ENCODE peak calls at places on chromosome 1, in five cellular contexts. Q is upper lobe of left lung, M is adrenal gland, H is Calu3, B is GM23248. F is an unnamed sample.

GRCh38 chr1:3105167-3105863 is 36.3 kb downstream of the PRDM16 start:
- DNase-seq in Q (peak), M (no peak), H (no peak), B (peak), F (no peak)

GRCh38 chr1:172867216-172867828 is 183.4 kb downstream of the TNFSF18 start:
- DNase-seq in Q (no peak), M (no peak), H (no peak), B (no peak), F (no peak)

GRCh38 chr1:167429612-167430011 is 88.7 kb downstream of the CD247 start:
- DNase-seq in Q (no peak), M (no peak), H (no peak), B (no peak), F (no peak)

GRCh38 chr1:33623811-33624210 is 151.4 kb downstream of the ZSCAN20 start:
- DNase-seq in Q (no peak), M (no peak), H (no peak), B (no peak), F (no peak)

GRCh38 chr1:92324784-92325183 is 25.9 kb downstream of the RPAP2 start:
- DNase-seq in Q (no peak), M (no peak), H (no peak), B (no peak), F (no peak)

GRCh38 chr1:200369131-200369530 is 40.7 kb downstream of the ZNF281 start:
- DNase-seq in Q (no peak), M (no peak), H (no peak), B (no peak), F (no peak)

GRCh38 chr1:38000529-38001453 is 4.5 kb downstream of the FHL3 start:
- DNase-seq in Q (no peak), M (no peak), H (no peak), B (peak), F (peak)

GRCh38 chr1:31761883-31762282 is 2.3 kb downstream of the ADGRB2 start:
- DNase-seq in Q (no peak), M (no peak), H (no peak), B (peak), F (no peak)

GRCh38 chr1:229431270-229432115 is 2.4 kb downstream of the ACTA1 start:
- DNase-seq in Q (peak), M (no peak), H (no peak), B (peak), F (no peak)

GRCh38 chr1:44635439-44635838 is 38.8 kb downstream of the TMEM53 start:
- DNase-seq in Q (no peak), M (no peak), H (no peak), B (no peak), F (peak)

GRCh38 chr1:63721531-63722189 is 52.2 kb upstream of the ROR1 start:
- DNase-seq in Q (no peak), M (no peak), H (no peak), B (peak), F (no peak)

GRCh38 chr1:31101147-31101502 is 35.6 kb upstream of the PUM1 start:
- DNase-seq in Q (no peak), M (no peak), H (no peak), B (peak), F (no peak)

GRCh38 chr1:119808972-119809550 is 2.2 kb downstream of the REG4 start:
- DNase-seq in Q (no peak), M (peak), H (peak), B (peak), F (peak)

GRCh38 chr1:7401814-7402547 is 369.1 kb upstream of the VAMP3 start:
- DNase-seq in Q (no peak), M (peak), H (peak), B (peak), F (no peak)

GRCh38 chr1:225509770-225510169 is 81.9 kb upstream of the LBR start:
- DNase-seq in Q (no peak), M (no peak), H (no peak), B (no peak), F (no peak)

GRCh38 chr1:54080598-54081049 is 27.2 kb downstream of the TCEANC2 start:
- DNase-seq in Q (no peak), M (no peak), H (no peak), B (no peak), F (no peak)

GRCh38 chr1:167697667-167698141 is 24.1 kb upstream of the MPZL1 start:
- DNase-seq in Q (peak), M (peak), H (no peak), B (no peak), F (no peak)

GRCh38 chr1:244653439-244654283 is 735 bp downstream of the DESI2 start:
- DNase-seq in Q (peak), M (no peak), H (no peak), B (peak), F (no peak)

GRCh38 chr1:61083014-61083798 is 845 bp downstream of the NFIA start:
- DNase-seq in Q (peak), M (no peak), H (peak), B (peak), F (peak)

GRCh38 chr1:224116131-224116530 is 2.2 kb downstream of the FBXO28 start:
- DNase-seq in Q (no peak), M (no peak), H (no peak), B (peak), F (no peak)

GRCh38 chr1:1890506-1891348 is at the start of gene GNB1:
- DNase-seq in Q (peak), M (peak), H (peak), B (peak), F (peak)

GRCh38 chr1:20729155-20729931 is 3.2 kb downstream of the SH2D5 start:
- DNase-seq in Q (peak), M (peak), H (no peak), B (no peak), F (peak)

GRCh38 chr1:27001570-27002360 is 8.3 kb downstream of the TRNP1 start:
- DNase-seq in Q (no peak), M (peak), H (peak), B (peak), F (no peak)

F was measured in posterior vena cava.